ENCODE peak calls at places on chromosomes 1 and 21, in six cellular contexts. V is OCI-LY7, G is heart right ventricle, N is GM23248, R is A673, Y is GM23338. D is an unnamed sample.

GRCh38 chr1:229848762-229849677 is 218.0 kb upstream of the GALNT2 start:
- DNase-seq in Y (peak), V (peak), G (no peak), N (peak), R (peak), D (no peak)

GRCh38 chr1:20154306-20154831 is 15.2 kb downstream of the PLA2G2F start:
- DNase-seq in Y (no peak), V (no peak), N (no peak), R (no peak), G (no peak), D (peak)

GRCh38 chr1:87331319-87332269 is 2.9 kb downstream of the LMO4 start:
- DNase-seq in R (peak), N (peak), G (peak), V (no peak), Y (peak), D (peak)

GRCh38 chr1:43445618-43446387 is 7.9 kb downstream of the HYI start:
- DNase-seq in R (no peak), G (no peak), N (no peak), V (no peak), Y (no peak), D (no peak)

GRCh38 chr1:103459385-103459784 is 66.1 kb upstream of the RNPC3 start:
- DNase-seq in Y (no peak), V (no peak), N (peak), G (no peak), R (no peak), D (no peak)

GRCh38 chr1:12495725-12496124 is 122.3 kb downstream of the DHRS3 start:
- DNase-seq in N (no peak), Y (no peak), G (no peak), V (no peak), R (no peak), D (no peak)

GRCh38 chr1:212089560-212090163 is 54.1 kb downstream of the DTL start:
- DNase-seq in N (no peak), R (no peak), G (no peak), V (peak), Y (no peak), D (no peak)

GRCh38 chr1:70278710-70279109 is 57.5 kb downstream of the SRSF11 start:
- DNase-seq in V (no peak), Y (no peak), R (no peak), G (no peak), N (no peak), D (no peak)

GRCh38 chr1:116151739-116152576 is 40.8 kb downstream of the MAB21L3 start:
- DNase-seq in R (peak), Y (peak), N (peak), V (peak), G (peak), D (peak)

GRCh38 chr21:26070822-26071425 is 99.6 kb downstream of the APP start:
- DNase-seq in G (no peak), R (peak), V (peak), N (peak), Y (peak), D (peak)

GRCh38 chr1:53526451-53527101 is 67.4 kb downstream of the DMRTB1 start:
- DNase-seq in G (peak), V (no peak), R (no peak), N (peak), Y (peak), D (peak)

GRCh38 chr21:46509760-46510159 is 51.1 kb downstream of the DIP2A start:
- DNase-seq in R (peak), G (no peak), N (no peak), Y (no peak), V (no peak), D (no peak)

GRCh38 chr1:20383631-20384030 is 93.0 kb downstream of the VWA5B1 start:
- DNase-seq in N (no peak), V (peak), G (no peak), R (no peak), Y (no peak), D (peak)

GRCh38 chr1:111489604-111490003 is 13.8 kb downstream of the ADORA3 start:
- DNase-seq in V (no peak), G (no peak), N (no peak), R (no peak), Y (no peak), D (no peak)
- H3K4me3 ChIP-seq in V (no peak), G (no peak), N (no peak), R (no peak), Y (no peak), D (no peak)

GRCh38 chr1:64901663-64902062 is 64.7 kb downstream of the JAK1 start:
- DNase-seq in R (no peak), N (no peak), G (no peak), V (no peak), Y (no peak), D (no peak)

GRCh38 chr1:64896546-64896945 is 69.8 kb downstream of the JAK1 start:
- DNase-seq in V (no peak), Y (no peak), G (no peak), N (no peak), R (no peak), D (no peak)

GRCh38 chr1:64900916-64901315 is 65.4 kb downstream of the JAK1 start:
- DNase-seq in Y (no peak), R (no peak), V (no peak), N (no peak), G (no peak), D (no peak)

GRCh38 chr1:64895500-64895899 is 70.8 kb downstream of the JAK1 start:
- DNase-seq in G (no peak), Y (no peak), V (peak), N (no peak), R (no peak), D (no peak)

DNA sequence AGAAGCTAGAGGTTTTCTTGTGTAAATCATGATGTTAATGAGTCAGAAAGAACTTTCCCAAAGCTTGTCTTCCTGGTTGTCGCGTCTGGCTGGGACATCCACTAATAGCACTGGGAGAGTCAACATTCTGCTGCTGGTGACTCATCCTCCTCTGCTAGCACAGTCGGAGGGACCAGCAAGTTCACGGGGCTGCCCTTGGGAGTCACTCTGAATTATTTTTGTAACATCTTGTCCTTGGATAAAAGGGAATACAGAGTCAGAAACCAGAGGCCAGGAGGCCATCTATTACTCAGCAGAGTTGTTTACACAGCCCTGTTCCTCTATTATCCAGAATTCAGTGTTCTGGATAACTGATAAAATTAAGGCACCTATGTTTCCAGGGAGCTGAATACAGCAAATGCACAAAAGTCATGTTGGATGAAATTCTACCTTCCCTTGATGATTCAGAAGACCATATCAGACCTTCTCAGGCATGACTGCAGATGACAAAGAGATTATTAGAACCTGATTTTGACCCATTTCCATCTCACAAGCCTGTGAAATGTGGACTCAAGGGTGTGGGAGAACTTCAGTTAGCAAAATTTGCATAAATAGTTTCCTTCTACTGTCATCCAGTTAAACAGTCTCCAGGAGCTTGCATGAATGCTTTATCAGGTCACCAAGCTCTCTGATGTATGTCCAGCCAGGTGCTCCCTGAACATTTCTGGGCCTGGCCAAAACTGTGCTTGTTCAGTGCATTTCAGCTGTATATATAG is 68.1 kb downstream of the JAK1 start:
- DNase-seq in R (peak), N (peak), V (peak), Y (peak), G (peak), D (peak)
- H3K27ac ChIP-seq in R (peak), N (peak), V (peak), Y (peak), G (peak), D (peak)

GRCh38 chr1:200887772-200888348 is 6.8 kb upstream of the INAVA start:
- DNase-seq in V (no peak), Y (peak), R (no peak), G (no peak), N (no peak), D (peak)
- H3K4me3 ChIP-seq in V (no peak), Y (no peak), R (no peak), G (no peak), N (no peak), D (no peak)

GRCh38 chr1:169236143-169236542 is 129.7 kb downstream of the ATP1B1 start:
- DNase-seq in V (no peak), N (peak), Y (no peak), R (no peak), G (no peak), D (no peak)

GRCh38 chr1:169236880-169237279 is 130.4 kb downstream of the ATP1B1 start:
- DNase-seq in G (no peak), R (no peak), V (no peak), N (no peak), Y (no peak), D (no peak)

GRCh38 chr1:169234780-169235179 is 128.3 kb downstream of the ATP1B1 start:
- DNase-seq in N (no peak), G (no peak), Y (no peak), R (no peak), V (no peak), D (no peak)

GRCh38 chr1:169238506-169238905 is 129.1 kb downstream of the NME7 start:
- DNase-seq in R (no peak), Y (no peak), N (peak), V (no peak), G (no peak), D (no peak)

DNA sequence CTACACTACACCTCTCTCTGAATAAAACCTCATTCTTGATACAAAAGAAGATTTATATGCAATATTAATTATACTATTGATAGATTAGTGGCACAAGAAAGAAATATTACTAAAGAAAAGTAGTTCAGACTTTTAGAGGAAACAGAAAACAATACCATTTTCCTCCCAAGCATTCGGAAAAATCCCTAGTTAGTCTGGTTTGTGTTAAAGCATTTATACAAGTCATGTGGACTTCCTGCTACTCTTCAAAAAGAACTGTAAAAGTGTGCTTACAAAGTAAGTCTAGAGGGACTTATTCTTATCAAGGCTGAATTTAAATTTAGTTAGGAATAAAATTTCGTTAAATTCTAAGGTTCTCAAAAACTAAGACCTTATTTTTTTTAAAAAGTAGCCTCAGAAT is 129.1 kb downstream of the ATP1B1 start:
- DNase-seq in N (no peak), V (no peak), G (no peak), Y (no peak), R (no peak), D (no peak)
- H3K27ac ChIP-seq in N (no peak), V (no peak), G (no peak), Y (no peak), R (no peak), D (peak)

DNA sequence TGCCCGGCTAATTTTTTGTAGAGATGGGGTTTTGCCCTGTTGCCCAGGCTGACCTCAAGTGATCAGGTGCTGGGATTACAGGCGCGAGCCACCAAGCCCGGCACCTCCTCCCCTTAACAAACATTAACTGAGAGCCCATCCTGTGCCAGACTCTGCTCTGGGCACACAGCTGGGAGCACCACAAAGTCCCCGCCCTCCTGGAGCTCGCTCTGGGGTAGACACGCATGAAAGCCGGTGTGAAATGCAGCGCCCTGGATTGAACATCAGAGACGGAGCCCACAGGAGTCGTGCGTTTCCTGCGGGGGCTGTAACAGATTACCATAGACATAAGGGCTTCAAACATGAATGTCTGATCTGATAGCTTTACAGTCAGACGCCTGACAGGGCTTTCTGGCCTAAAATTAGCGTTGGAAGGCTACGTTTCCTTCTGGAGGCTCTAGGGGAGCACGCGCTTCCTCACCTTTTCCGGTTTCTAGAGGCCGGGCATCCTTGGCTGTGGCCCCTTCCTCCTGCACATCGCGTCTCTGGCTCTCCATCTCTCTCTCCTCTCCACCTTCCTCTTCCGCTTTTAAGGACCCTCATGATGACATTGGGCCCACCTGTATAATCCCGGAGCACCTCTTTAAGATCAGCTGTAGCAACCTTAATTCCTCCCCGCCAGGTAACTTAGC is 14.4 kb downstream of the SLC27A3 start:
- DNase-seq in R (no peak), Y (peak), N (peak), V (no peak), G (no peak), D (peak)
- H3K4me3 ChIP-seq in R (no peak), Y (no peak), N (peak), V (no peak), G (peak), D (peak)

GRCh38 chr1:41626616-41627375 is 142.3 kb upstream of the EDN2 start:
- DNase-seq in Y (no peak), N (peak), G (no peak), R (no peak), V (no peak), D (peak)

GRCh38 chr1:41626146-41626545 is 141.7 kb upstream of the EDN2 start:
- DNase-seq in R (no peak), Y (no peak), V (no peak), G (no peak), N (peak), D (peak)

GRCh38 chr1:41629571-41629970 is 145.1 kb upstream of the EDN2 start:
- DNase-seq in R (peak), G (no peak), N (peak), V (no peak), Y (no peak), D (no peak)

GRCh38 chr1:41629136-41629535 is 144.7 kb upstream of the EDN2 start:
- DNase-seq in V (no peak), Y (no peak), R (no peak), G (no peak), N (peak), D (no peak)

GRCh38 chr1:41627491-41628280 is 143.2 kb upstream of the EDN2 start:
- DNase-seq in G (no peak), N (no peak), Y (no peak), V (no peak), R (no peak), D (peak)
- H3K27ac ChIP-seq in G (no peak), N (no peak), Y (no peak), V (no peak), R (no peak), D (no peak)

GRCh38 chr1:167922023-167922422 is 8.1 kb upstream of the ADCY10 start:
- DNase-seq in V (no peak), N (peak), R (no peak), Y (no peak), G (no peak), D (no peak)
- H3K4me3 ChIP-seq in V (no peak), N (no peak), R (no peak), Y (no peak), G (no peak), D (no peak)

GRCh38 chr1:198677027-198677426 is 38.2 kb downstream of the PTPRC start:
- DNase-seq in G (no peak), N (peak), Y (no peak), V (no peak), R (no peak), D (no peak)
- H3K27ac ChIP-seq in G (no peak), N (peak), Y (no peak), V (peak), R (no peak), D (no peak)

DNA sequence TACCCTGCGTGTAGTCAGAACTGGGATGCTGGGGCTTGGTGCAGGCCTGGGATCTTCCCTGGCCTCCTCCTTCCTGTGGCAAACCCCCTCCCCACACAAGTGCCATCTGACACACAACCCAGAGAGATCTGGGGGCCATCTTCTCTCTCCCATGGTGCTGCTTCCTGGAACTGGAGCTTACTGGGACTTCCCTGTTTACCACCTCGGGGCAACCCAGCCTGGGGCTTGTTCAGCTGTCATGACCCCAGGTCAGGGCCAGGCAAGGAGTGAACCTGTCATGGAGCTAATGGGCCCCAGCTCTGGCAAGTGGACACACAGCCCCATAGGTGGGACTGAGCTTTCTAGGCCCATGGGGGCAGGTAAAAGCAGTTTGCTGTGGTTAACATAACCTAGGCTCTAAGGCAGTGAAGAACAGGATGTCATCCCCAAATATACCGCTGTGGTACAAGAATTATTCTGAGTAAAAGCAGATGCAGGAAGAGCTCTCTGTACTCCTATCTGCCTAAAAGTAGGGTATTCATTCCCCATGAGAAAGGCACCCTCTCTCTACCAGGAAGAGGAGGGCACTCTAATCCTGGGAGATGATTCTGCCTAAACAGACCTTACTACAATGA is 2.4 kb downstream of the TRIM11 start:
- DNase-seq in G (no peak), R (no peak), N (no peak), V (peak), Y (no peak), D (no peak)
- H3K4me3 ChIP-seq in G (no peak), R (peak), N (peak), V (peak), Y (peak), D (no peak)